ENCODE peak calls at places on chromosomes 3 and 15, in four cellular contexts. One of them, this sample, is unnamed.

GRCh38 chr3:60798456-60798855 is 452.8 kb downstream of the FHIT start:
- DNase-seq in tibial nerve: no peak
- DNase-seq in ovary: no peak
- DNase-seq in A549: no peak
- DNase-seq in this sample: no peak

GRCh38 chr15:27587810-27588209 is 511.3 kb downstream of the OCA2 start:
- DNase-seq in ovary: no peak
- DNase-seq in A549: no peak
- DNase-seq in tibial nerve: no peak
- DNase-seq in this sample: no peak

GRCh38 chr3:136728434-136728833 is 23.7 kb downstream of the STAG1 start:
- DNase-seq in tibial nerve: no peak
- DNase-seq in A549: no peak
- DNase-seq in ovary: no peak
- DNase-seq in this sample: no peak

GRCh38 chr3:172129868-172130751 is 90.7 kb downstream of the FNDC3B start:
- DNase-seq in A549: peak; percentile 84
- DNase-seq in ovary: peak; percentile 86
- DNase-seq in tibial nerve: peak; percentile 92
- DNase-seq in this sample: peak; percentile 83

GRCh38 chr15:47422901-47423300 is 294.4 kb upstream of the SEMA6D start:
- DNase-seq in tibial nerve: no peak
- DNase-seq in A549: no peak
- DNase-seq in ovary: no peak
- DNase-seq in this sample: no peak

GRCh38 chr3:38266810-38267209 is 1.2 kb downstream of the SLC22A13 start:
- DNase-seq in tibial nerve: no peak
- DNase-seq in ovary: no peak
- DNase-seq in A549: no peak
- DNase-seq in this sample: no peak

GRCh38 chr3:193563999-193564398 is 9.3 kb upstream of the ATP13A4 start:
- DNase-seq in tibial nerve: no peak
- DNase-seq in A549: no peak
- DNase-seq in ovary: no peak
- DNase-seq in this sample: peak; percentile 50

GRCh38 chr15:100001405-100001804 is 268.2 kb upstream of the LYSMD4 start:
- DNase-seq in A549: no peak
- DNase-seq in ovary: no peak
- DNase-seq in tibial nerve: no peak
- DNase-seq in this sample: no peak

GRCh38 chr3:13200951-13201350 is 127.7 kb upstream of the IQSEC1 start:
- DNase-seq in A549: no peak
- DNase-seq in ovary: no peak
- DNase-seq in tibial nerve: no peak
- DNase-seq in this sample: no peak

GRCh38 chr3:155631323-155632019 is 113.4 kb downstream of the PLCH1 start:
- DNase-seq in tibial nerve: no peak
- DNase-seq in ovary: no peak
- DNase-seq in A549: no peak
- DNase-seq in this sample: no peak

GRCh38 chr15:40928975-40929729 is at the start of gene DLL4:
- DNase-seq in A549: peak; percentile 57
- DNase-seq in tibial nerve: peak; percentile 12
- DNase-seq in ovary: no peak
- DNase-seq in this sample: peak; percentile 87
- TF ChIP-seq CTCF in A549: no peak
- TF ChIP-seq CTCF in tibial nerve: no peak
- TF ChIP-seq CTCF in ovary: no peak
- TF ChIP-seq CTCF in this sample: peak; percentile 34

GRCh38 chr3:20040476-20041196 is 390 bp downstream of the KAT2B start:
- DNase-seq in A549: peak; percentile 68
- DNase-seq in tibial nerve: peak; percentile 65
- DNase-seq in ovary: peak; percentile 85
- DNase-seq in this sample: peak; percentile 85
- TF ChIP-seq EP300 in A549: no peak
- TF ChIP-seq EP300 in tibial nerve: peak; percentile 65
- TF ChIP-seq EP300 in ovary: no peak
- TF ChIP-seq EP300 in this sample: no peak

DNA sequence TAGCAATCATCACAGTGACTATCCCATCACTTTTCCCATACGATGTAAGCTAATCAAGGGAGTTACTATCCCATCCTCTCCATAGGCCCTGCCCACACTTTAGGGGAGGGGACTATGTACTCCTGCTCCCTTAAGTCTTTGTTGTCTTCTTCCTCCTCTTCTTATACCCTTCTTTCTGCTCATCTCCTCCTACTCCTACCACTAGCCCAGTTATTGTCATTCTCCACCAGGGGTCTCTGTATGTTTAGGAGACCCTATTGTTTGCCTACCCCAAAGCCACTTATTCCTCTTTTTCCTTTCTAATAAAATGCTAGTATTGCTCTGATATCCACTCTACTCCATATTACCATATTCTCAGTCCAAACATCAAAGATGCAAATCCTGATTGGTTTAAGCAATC is 27.8 kb downstream of the STAC start:
- DNase-seq in tibial nerve: no peak
- DNase-seq in ovary: no peak
- DNase-seq in A549: peak; percentile 3
- DNase-seq in this sample: no peak
- TF ChIP-seq CTCF in tibial nerve: no peak
- TF ChIP-seq CTCF in ovary: no peak
- TF ChIP-seq CTCF in A549: peak; percentile 13
- TF ChIP-seq CTCF in this sample: no peak

GRCh38 chr3:36656873-36657272 is 107.5 kb downstream of the DCLK3 start:
- DNase-seq in A549: no peak
- DNase-seq in tibial nerve: no peak
- DNase-seq in ovary: no peak
- DNase-seq in this sample: no peak
- TF ChIP-seq EP300 in A549: no peak
- TF ChIP-seq EP300 in tibial nerve: no peak
- TF ChIP-seq EP300 in ovary: no peak
- TF ChIP-seq EP300 in this sample: no peak

GRCh38 chr3:188349276-188349962 is 195.5 kb downstream of the LPP start:
- DNase-seq in ovary: no peak
- DNase-seq in A549: no peak
- DNase-seq in tibial nerve: no peak
- DNase-seq in this sample: no peak
- TF ChIP-seq CTCF in ovary: no peak
- TF ChIP-seq CTCF in A549: no peak
- TF ChIP-seq CTCF in tibial nerve: no peak
- TF ChIP-seq CTCF in this sample: no peak

GRCh38 chr3:8443829-8444791 is 57.5 kb upstream of the LMCD1 start:
- DNase-seq in A549: peak; percentile 89
- DNase-seq in ovary: peak; percentile 72
- DNase-seq in tibial nerve: peak; percentile 56
- DNase-seq in this sample: peak; percentile 88
- TF ChIP-seq EP300 in A549: peak; percentile 72
- TF ChIP-seq EP300 in ovary: no peak
- TF ChIP-seq EP300 in tibial nerve: peak; percentile 54
- TF ChIP-seq EP300 in this sample: no peak

DNA sequence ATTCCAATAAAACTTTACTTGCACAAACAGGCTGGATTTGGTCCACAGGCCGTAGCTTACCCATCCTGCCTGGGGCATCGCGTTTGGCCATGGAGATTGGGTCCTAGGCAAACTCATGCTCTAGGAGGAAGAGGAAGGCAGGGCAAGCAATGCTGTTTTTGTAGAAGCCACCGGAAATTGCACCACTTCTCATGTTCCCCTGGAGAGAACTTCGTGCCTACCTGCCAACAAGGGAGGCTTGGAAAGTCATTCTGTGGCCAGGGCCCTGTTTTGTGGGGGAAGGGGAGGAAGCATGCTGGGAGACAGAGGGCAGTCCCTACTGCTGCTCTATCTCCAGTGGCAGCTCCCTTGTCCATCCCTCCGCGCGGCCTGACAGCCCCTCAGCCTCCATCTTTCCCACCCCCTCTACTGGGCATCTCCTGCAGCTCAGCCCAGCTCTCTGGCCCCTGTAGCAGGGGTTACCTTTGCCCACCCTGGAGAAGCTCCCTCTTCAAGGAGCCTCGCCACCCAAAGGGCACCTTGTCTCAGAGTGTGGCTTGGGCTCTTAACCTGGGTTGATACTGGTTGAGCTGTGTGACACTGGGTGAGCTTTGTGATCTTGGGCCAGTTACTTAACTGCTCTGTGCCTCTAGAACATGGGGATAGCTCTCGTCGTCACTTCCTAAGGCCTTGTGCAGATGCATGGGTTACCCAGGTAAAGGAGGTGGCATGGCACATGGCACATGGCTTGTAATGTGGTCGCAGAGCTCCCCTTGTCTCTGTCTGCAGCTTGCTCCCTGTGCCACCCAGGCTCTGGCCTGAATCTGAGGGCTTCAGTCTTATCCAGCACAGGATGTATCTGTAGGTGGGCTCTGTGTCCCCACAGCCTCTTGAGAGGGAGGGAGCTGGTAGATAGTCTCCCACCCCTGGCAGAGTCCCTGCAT is 6.1 kb downstream of the ABTB1 start:
- DNase-seq in tibial nerve: no peak
- DNase-seq in A549: no peak
- DNase-seq in ovary: peak; percentile 8
- DNase-seq in this sample: no peak
- TF ChIP-seq CTCF in tibial nerve: no peak
- TF ChIP-seq CTCF in A549: no peak
- TF ChIP-seq CTCF in ovary: no peak
- TF ChIP-seq CTCF in this sample: no peak

DNA sequence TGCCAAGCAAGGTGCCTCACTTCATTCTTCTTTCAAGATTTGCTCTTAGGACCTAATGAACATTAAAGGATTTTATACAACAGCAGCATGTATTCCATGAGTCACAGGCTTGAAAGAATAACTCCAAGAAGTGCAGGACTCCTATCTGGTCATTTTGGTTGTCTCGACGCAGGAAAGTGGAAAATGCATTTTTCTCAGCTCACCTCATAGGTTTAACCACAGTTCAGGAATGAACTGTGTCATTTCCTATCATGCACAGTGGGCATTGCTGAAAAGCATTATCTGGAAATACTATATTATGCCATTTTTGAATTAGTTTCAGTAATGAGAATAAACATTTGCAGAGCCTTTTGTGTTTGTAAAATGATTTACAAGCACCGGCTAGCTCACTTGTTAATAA is 98.7 kb upstream of the BFSP2 start:
- DNase-seq in ovary: no peak
- DNase-seq in A549: no peak
- DNase-seq in tibial nerve: no peak
- DNase-seq in this sample: no peak
- TF ChIP-seq EP300 in ovary: no peak
- TF ChIP-seq EP300 in A549: no peak
- TF ChIP-seq EP300 in tibial nerve: no peak
- TF ChIP-seq EP300 in this sample: no peak

This sample was measured in transverse colon.